ENCODE peak calls at places on chromosomes 7 and 10, in six cellular contexts. Q, L, G, B, U and P are unnamed samples.

GRCh38 chr10:16944081-16944922 is 127.1 kb upstream of the RSU1 start:
- DNase-seq in Q (no peak), L (peak), G (no peak), B (no peak), U (no peak), P (peak)

GRCh38 chr7:41241641-41242040 is 461.2 kb downstream of the INHBA start:
- DNase-seq in Q (no peak), L (no peak), G (no peak), B (no peak), U (no peak), P (no peak)

GRCh38 chr10:25304606-25305005 is 129.8 kb downstream of the GPR158 start:
- DNase-seq in Q (no peak), L (peak), G (no peak), B (no peak), U (no peak), P (no peak)

GRCh38 chr7:76278540-76278939 is 23.9 kb upstream of the HSPB1 start:
- DNase-seq in Q (no peak), L (no peak), G (no peak), B (no peak), U (no peak), P (no peak)

GRCh38 chr7:153859239-153859638 is 193.0 kb upstream of the DPP6 start:
- DNase-seq in Q (no peak), L (no peak), G (no peak), B (no peak), U (no peak), P (no peak)

GRCh38 chr10:76080406-76080805 is 649.0 kb downstream of the LRMDA start:
- DNase-seq in Q (no peak), L (peak), G (no peak), B (no peak), U (no peak), P (no peak)

GRCh38 chr10:14325325-14325955 is 5.3 kb downstream of the FRMD4A start:
- DNase-seq in Q (no peak), L (peak), G (peak), B (peak), U (no peak), P (no peak)

GRCh38 chr7:82247814-82248433 is 195.7 kb downstream of the CACNA2D1 start:
- DNase-seq in Q (no peak), L (peak), G (no peak), B (no peak), U (no peak), P (no peak)

GRCh38 chr10:69679736-69680135 is 49.7 kb downstream of the FAM241B start:
- DNase-seq in Q (no peak), L (no peak), G (no peak), B (no peak), U (no peak), P (no peak)

GRCh38 chr7:96284838-96285237 is 37.1 kb downstream of the SLC25A13 start:
- DNase-seq in Q (no peak), L (no peak), G (no peak), B (no peak), U (no peak), P (no peak)

GRCh38 chr10:3580565-3580964 is 204.4 kb downstream of the KLF6 start:
- DNase-seq in Q (no peak), L (no peak), G (no peak), B (no peak), U (no peak), P (no peak)

GRCh38 chr7:25802057-25802456 is 349.9 kb upstream of the NFE2L3 start:
- DNase-seq in Q (no peak), L (no peak), G (no peak), B (no peak), U (no peak), P (no peak)

GRCh38 chr10:306654-307185 is 171.5 kb downstream of the ZMYND11 start:
- DNase-seq in Q (no peak), L (no peak), G (peak), B (no peak), U (no peak), P (no peak)

GRCh38 chr7:74656421-74656910 is 1.1 kb upstream of the GTF2I start:
- DNase-seq in Q (no peak), L (peak), G (peak), B (peak), U (peak), P (no peak)

GRCh38 chr7:152076324-152076821 is 50.9 kb downstream of the GALNT11 start:
- DNase-seq in Q (no peak), L (peak), G (peak), B (no peak), U (no peak), P (no peak)

GRCh38 chr10:80497187-80498038 is 40.3 kb upstream of the SH2D4B start:
- DNase-seq in Q (no peak), L (peak), G (peak), B (no peak), U (no peak), P (peak)

GRCh38 chr10:17200885-17201164 is 647 bp downstream of the TRDMT1 start:
- DNase-seq in Q (no peak), L (peak), G (peak), B (peak), U (no peak), P (no peak)

GRCh38 chr7:1908823-1909420 is 238.8 kb downstream of the ELFN1 start:
- DNase-seq in Q (no peak), L (no peak), G (no peak), B (no peak), U (no peak), P (no peak)

GRCh38 chr7:1187127-1187526 is 27.1 kb upstream of the ZFAND2A start:
- DNase-seq in Q (no peak), L (no peak), G (no peak), B (no peak), U (no peak), P (no peak)

GRCh38 chr7:2821161-2821841 is 22.8 kb downstream of the GNA12 start:
- DNase-seq in Q (no peak), L (peak), G (peak), B (no peak), U (no peak), P (no peak)

GRCh38 chr10:110107887-110108286 is 99.5 kb upstream of the MXI1 start:
- DNase-seq in Q (no peak), L (no peak), G (no peak), B (no peak), U (no peak), P (no peak)

GRCh38 chr7:94669773-94670495 is 14.0 kb upstream of the SGCE start:
- DNase-seq in Q (no peak), L (no peak), G (no peak), B (no peak), U (no peak), P (no peak)

GRCh38 chr10:112663181-112663879 is 216.3 kb downstream of the VTI1A start:
- DNase-seq in Q (peak), L (peak), G (no peak), B (no peak), U (no peak), P (no peak)

GRCh38 chr7:25985196-25985595 is 166.8 kb upstream of the NFE2L3 start:
- DNase-seq in Q (no peak), L (no peak), G (no peak), B (no peak), U (no peak), P (no peak)

GRCh38 chr7:30925117-30925516 is 13.5 kb downstream of the AQP1 start:
- DNase-seq in Q (no peak), L (no peak), G (peak), B (no peak), U (no peak), P (no peak)

GRCh38 chr7:43847496-43847895 is 21.8 kb downstream of the MRPS24 start:
- DNase-seq in Q (no peak), L (no peak), G (no peak), B (no peak), U (no peak), P (no peak)

GRCh38 chr7:70574970-70575799 is 556.8 kb upstream of the GALNT17 start:
- DNase-seq in Q (no peak), L (no peak), G (no peak), B (no peak), U (no peak), P (no peak)

GRCh38 chr7:91533996-91534395 is 269.8 kb downstream of the FZD1 start:
- DNase-seq in Q (no peak), L (no peak), G (no peak), B (no peak), U (no peak), P (no peak)

GRCh38 chr7:55107946-55108345 is 89.1 kb downstream of the EGFR start:
- DNase-seq in Q (no peak), L (no peak), G (no peak), B (no peak), U (no peak), P (no peak)

GRCh38 chr10:133131754-133132710 is 28.0 kb upstream of the KNDC1 start:
- DNase-seq in Q (no peak), L (no peak), G (no peak), B (no peak), U (no peak), P (no peak)

GRCh38 chr7:131231381-131232220 is 96.1 kb upstream of the MKLN1 start:
- DNase-seq in Q (no peak), L (peak), G (no peak), B (peak), U (no peak), P (no peak)

GRCh38 chr7:25565949-25566348 is 337.7 kb upstream of the NPVF start:
- DNase-seq in Q (peak), L (peak), G (peak), B (peak), U (peak), P (peak)

GRCh38 chr10:119201233-119201632 is 6.1 kb upstream of the GRK5 start:
- DNase-seq in Q (no peak), L (no peak), G (no peak), B (no peak), U (no peak), P (no peak)

GRCh38 chr10:6980353-6980752 is 400.3 kb upstream of the PRKCQ start:
- DNase-seq in Q (no peak), L (no peak), G (peak), B (no peak), U (no peak), P (no peak)

GRCh38 chr7:157411580-157411979 is 74.8 kb downstream of the DNAJB6 start:
- DNase-seq in Q (no peak), L (no peak), G (no peak), B (peak), U (no peak), P (no peak)

GRCh38 chr7:44291066-44291732 is 34.2 kb downstream of the CAMK2B start:
- DNase-seq in Q (no peak), L (peak), G (peak), B (peak), U (peak), P (no peak)

DNA sequence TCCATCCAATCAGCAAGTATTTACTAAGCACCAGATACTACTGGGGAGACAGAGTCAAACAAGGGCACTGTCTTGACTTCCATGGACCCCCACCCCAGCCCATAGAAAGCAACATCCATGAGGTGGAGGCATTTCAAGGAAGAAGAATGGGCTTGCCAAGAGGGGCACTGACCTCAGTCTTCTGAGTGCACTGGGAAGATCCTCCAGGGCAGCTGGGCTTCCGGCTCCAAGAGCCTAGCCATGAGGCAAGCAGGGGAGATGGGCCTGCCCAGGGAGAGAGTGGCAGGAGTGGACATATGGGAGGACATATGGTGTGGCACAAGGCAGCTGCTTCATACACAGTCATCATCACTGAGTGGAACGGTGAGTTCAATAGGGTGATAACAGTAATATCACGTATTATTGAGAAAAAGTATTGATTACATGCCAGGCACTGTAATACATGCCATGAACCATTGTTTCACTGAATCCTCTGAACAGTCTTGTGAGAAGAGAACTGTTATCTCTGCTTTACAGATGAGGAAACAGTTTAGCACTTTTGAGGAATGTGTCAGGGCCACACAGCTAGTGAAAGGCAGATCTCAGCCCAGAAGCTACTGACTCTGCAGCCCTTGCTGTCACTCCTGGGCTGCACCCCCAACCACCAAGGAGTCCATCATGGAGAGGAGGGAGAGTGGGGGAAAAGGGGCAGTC is 331.7 kb upstream of the ZMIZ1 start:
- DNase-seq in Q (no peak), L (no peak), G (no peak), B (no peak), U (no peak), P (no peak)
- TF ChIP-seq CTCF in Q (no peak), L (no peak), G (no peak), B (no peak), U (no peak), P (no peak)

GRCh38 chr10:71597821-71598498 is 121.6 kb downstream of the C10orf105 start:
- DNase-seq in Q (no peak), L (peak), G (peak), B (no peak), U (no peak), P (no peak)

GRCh38 chr10:71600856-71601255 is 118.7 kb downstream of the C10orf105 start:
- DNase-seq in Q (no peak), L (peak), G (no peak), B (no peak), U (no peak), P (peak)

GRCh38 chr10:71601273-71601672 is 118.3 kb downstream of the C10orf105 start:
- DNase-seq in Q (no peak), L (no peak), G (no peak), B (no peak), U (no peak), P (no peak)

GRCh38 chr10:71598673-71599072 is 120.9 kb downstream of the C10orf105 start:
- DNase-seq in Q (no peak), L (peak), G (peak), B (no peak), U (no peak), P (peak)

GRCh38 chr10:71599518-71599917 is 120.1 kb downstream of the C10orf105 start:
- DNase-seq in Q (no peak), L (no peak), G (no peak), B (no peak), U (no peak), P (no peak)
- TF ChIP-seq CTCF in Q (no peak), L (no peak), G (no peak), B (no peak), U (no peak), P (no peak)

DNA sequence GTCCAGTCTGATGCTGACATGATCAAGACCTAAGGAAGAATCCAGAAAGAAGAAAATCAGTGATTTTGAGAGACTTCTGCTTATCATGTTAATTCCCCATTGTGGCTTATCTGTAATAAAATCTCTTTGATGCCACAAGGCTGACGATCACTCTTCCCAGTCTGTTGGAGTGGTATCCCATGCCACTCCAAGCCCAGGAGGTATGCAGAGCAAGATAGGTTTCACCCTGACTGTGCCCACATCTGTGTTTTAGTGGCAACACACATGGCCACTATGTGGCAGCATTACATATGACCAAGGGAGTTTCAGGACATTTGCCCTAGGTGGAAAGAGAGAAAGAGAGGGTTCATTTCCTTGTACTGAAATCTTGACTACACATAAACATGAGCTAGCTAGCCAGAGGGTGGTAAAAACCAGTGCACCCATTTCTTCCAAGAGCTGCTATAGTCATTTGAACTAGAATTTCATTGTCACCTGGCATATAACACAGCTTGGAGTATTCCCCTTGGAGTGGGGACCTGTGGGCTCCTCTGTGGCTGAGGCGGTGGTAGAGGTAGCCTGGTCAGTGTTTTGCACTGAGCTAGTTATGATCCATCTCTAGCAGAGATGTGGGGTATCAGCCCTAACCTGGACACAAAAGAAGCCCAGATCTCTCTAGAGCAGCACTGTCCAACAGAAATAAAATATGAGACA is 20.8 kb downstream of the LAMB4 start:
- DNase-seq in Q (no peak), L (peak), G (peak), B (no peak), U (no peak), P (no peak)
- TF ChIP-seq CTCF in Q (no peak), L (peak), G (peak), B (no peak), U (no peak), P (peak)

GRCh38 chr7:47807756-47808155 is 140.5 kb downstream of the PKD1L1 start:
- DNase-seq in Q (no peak), L (no peak), G (no peak), B (no peak), U (no peak), P (no peak)
- TF ChIP-seq CTCF in Q (no peak), L (no peak), G (no peak), B (no peak), U (no peak), P (no peak)

DNA sequence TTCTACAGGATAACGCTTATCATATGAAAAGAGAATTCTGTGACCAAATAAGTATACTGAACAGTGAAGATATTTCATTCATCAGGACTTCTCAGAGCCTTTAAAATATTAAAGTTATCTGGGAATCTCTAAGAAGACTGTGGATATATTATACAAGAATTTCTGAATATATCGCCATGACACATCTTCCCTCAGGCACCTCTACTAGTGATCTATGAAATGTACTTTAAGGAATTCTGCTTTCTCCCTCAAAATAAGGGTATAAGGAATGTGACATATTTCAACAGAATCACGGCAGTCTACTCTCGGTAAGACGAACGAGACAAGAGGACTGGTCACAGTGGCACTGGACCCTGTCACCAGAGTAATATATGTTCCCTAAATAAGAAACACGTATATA is 504.2 kb upstream of the PHF14 start:
- DNase-seq in Q (no peak), L (no peak), G (no peak), B (no peak), U (no peak), P (no peak)
- TF ChIP-seq CTCF in Q (no peak), L (no peak), G (no peak), B (no peak), U (no peak), P (no peak)

GRCh38 chr10:5590816-5591215 is 66.1 kb downstream of the CALML3 start:
- DNase-seq in Q (no peak), L (no peak), G (no peak), B (no peak), U (no peak), P (no peak)

GRCh38 chr10:5589071-5589962 is 64.6 kb downstream of the CALML3 start:
- DNase-seq in Q (no peak), L (peak), G (no peak), B (no peak), U (no peak), P (no peak)

GRCh38 chr10:5591336-5591824 is 66.6 kb downstream of the CALML3 start:
- DNase-seq in Q (no peak), L (no peak), G (no peak), B (no peak), U (no peak), P (no peak)

GRCh38 chr10:5588603-5589002 is 63.8 kb downstream of the CALML3 start:
- DNase-seq in Q (no peak), L (no peak), G (no peak), B (no peak), U (no peak), P (no peak)

DNA sequence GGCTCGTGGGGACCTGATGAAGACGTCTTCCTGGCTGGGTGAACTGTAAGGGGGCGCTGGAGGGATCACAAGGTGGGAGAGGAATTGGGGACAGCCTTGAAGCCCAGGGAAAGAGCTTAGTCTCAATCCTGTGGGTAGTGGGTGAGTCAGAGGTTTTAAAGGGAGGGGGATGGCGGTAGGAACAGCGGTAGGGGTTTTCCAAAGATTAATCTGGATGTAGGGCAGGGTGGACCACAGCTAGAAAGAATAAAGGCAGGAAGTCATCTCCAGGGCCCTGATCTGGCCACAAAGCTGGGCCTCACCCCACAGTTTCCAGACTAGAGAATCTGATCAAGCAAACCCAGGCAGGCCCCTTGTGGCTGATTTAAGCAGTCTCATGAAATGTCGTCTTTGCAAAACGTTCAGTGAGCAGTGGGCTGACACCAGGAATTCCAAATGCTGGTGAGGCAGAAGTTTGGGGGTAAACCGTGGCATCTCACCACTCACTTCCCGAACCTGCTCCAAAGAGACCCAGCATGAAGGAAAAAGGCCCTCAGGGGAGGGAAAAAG is 65.3 kb downstream of the CALML3 start:
- DNase-seq in Q (peak), L (peak), G (no peak), B (no peak), U (no peak), P (no peak)
- TF ChIP-seq CTCF in Q (peak), L (peak), G (no peak), B (no peak), U (no peak), P (peak)

GRCh38 chr10:32445740-32446615 is at the start of gene CCDC7:
- DNase-seq in Q (peak), L (peak), G (peak), B (peak), U (peak), P (peak)
- TF ChIP-seq CTCF in Q (peak), L (peak), G (peak), B (peak), U (no peak), P (peak)

GRCh38 chr7:141027043-141027442 is 12.3 kb upstream of the MRPS33 start:
- DNase-seq in Q (no peak), L (no peak), G (no peak), B (no peak), U (no peak), P (no peak)
- TF ChIP-seq CTCF in Q (no peak), L (no peak), G (no peak), B (no peak), U (no peak), P (no peak)

GRCh38 chr7:20158684-20159083 is 58.5 kb downstream of the MACC1 start:
- DNase-seq in Q (no peak), L (peak), G (no peak), B (no peak), U (no peak), P (no peak)
- TF ChIP-seq CTCF in Q (no peak), L (peak), G (peak), B (no peak), U (no peak), P (peak)

DNA sequence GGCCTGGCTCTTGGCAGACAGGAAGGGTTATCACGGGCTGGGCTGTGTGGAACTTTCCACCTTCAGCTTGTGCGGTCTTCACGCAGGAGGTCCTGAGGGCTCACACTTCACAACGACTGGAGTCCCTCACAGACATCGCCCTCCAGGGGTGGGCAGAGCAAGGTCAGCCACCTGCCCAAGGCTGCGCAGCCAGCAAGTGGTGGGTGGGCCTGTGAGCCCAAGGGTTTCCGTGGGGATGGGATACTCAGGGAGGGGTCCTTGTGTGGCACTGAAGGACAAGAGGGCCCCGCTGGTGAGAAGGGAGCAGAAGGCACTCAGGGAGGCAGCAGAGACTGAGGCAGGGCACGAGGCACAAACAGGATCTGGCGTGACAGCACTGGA is 22.0 kb downstream of the PDIA4 start:
- DNase-seq in Q (no peak), L (no peak), G (no peak), B (no peak), U (no peak), P (no peak)
- TF ChIP-seq CTCF in Q (no peak), L (no peak), G (no peak), B (no peak), U (no peak), P (no peak)